ENCODE peak calls at places on chromosomes 5 and 9, in ten cellular contexts. U is HCT116; G is mesenchymal stem cell; X is CD8-positive, alpha-beta memory T cell; S is fibroblast of lung; O is GM23338; V is small intestine; I is lower lobe of right lung; B is upper lobe of right lung; P is SK-N-SH. N is an unnamed sample.

GRCh38 chr5:58595952-58596351 is 13.1 kb downstream of the RAB3C start:
- DNase-seq in O (no peak), I (no peak), X (no peak), G (no peak), S (no peak), P (no peak), B (no peak), U (no peak), V (no peak), N (no peak)

GRCh38 chr5:150535611-150536010 is 27.7 kb downstream of the NDST1 start:
- DNase-seq in G (no peak), B (no peak), U (no peak), P (no peak), V (no peak), I (no peak), X (no peak), O (no peak), S (no peak), N (no peak)

GRCh38 chr9:124285903-124286291 is 28.1 kb downstream of the NEK6 start:
- DNase-seq in O (no peak), P (no peak), U (no peak), V (no peak), I (peak; percentile 81), X (no peak), S (peak; percentile 99), B (peak; percentile 84), G (peak; percentile 99), N (no peak)

GRCh38 chr9:122781671-122782070 is 7.1 kb upstream of the OR5C1 start:
- DNase-seq in G (no peak), U (no peak), X (no peak), I (no peak), V (no peak), P (no peak), O (no peak), B (no peak), S (no peak), N (no peak)

GRCh38 chr5:134437340-134438267 is 25.9 kb upstream of the CDKN2AIPNL start:
- DNase-seq in P (no peak), S (peak; percentile 73), B (peak; percentile 17), I (no peak), X (no peak), U (no peak), V (no peak), O (no peak), G (no peak), N (no peak)

GRCh38 chr5:132451387-132451786 is 39.2 kb downstream of the IRF1 start:
- DNase-seq in U (no peak), S (peak; percentile 50), B (no peak), P (no peak), G (peak; percentile 78), I (no peak), X (no peak), V (no peak), O (no peak), N (no peak)

GRCh38 chr9:127505396-127506116 is 54.2 kb downstream of the LRSAM1 start:
- DNase-seq in X (no peak), V (no peak), G (peak; percentile 72), U (no peak), I (no peak), S (peak; percentile 37), B (peak; percentile 61), P (peak; percentile 83), O (peak; percentile 81), N (no peak)

GRCh38 chr5:102596951-102597350 is 98.2 kb upstream of the SLCO6A1 start:
- DNase-seq in I (no peak), B (no peak), X (no peak), U (no peak), G (no peak), O (no peak), P (no peak), S (peak; percentile 17), V (no peak), N (no peak)

GRCh38 chr5:165620394-165620793 is 2115.0 kb downstream of the MAT2B start:
- DNase-seq in G (peak; percentile 76), S (peak; percentile 95), I (no peak), X (no peak), V (no peak), B (no peak), P (no peak), U (no peak), O (no peak), N (no peak)

GRCh38 chr9:95177617-95178016 is 139.9 kb downstream of the FANCC start:
- DNase-seq in S (no peak), U (no peak), G (no peak), I (no peak), V (no peak), O (no peak), X (no peak), P (no peak), B (no peak), N (no peak)

GRCh38 chr5:149337746-149338145 is 7.6 kb upstream of the GRPEL2 start:
- DNase-seq in V (no peak), P (no peak), I (no peak), S (no peak), X (no peak), U (no peak), O (no peak), G (no peak), B (no peak), N (no peak)

GRCh38 chr9:130432362-130432761 is 12.4 kb upstream of the ASS1 start:
- DNase-seq in I (no peak), S (no peak), O (no peak), X (no peak), P (peak; percentile 52), U (no peak), B (no peak), G (no peak), V (no peak), N (no peak)

GRCh38 chr9:109739760-109740159 is 40.2 kb upstream of the PALM2AKAP2 start:
- DNase-seq in V (no peak), O (no peak), G (no peak), S (no peak), B (no peak), U (no peak), X (no peak), I (no peak), P (no peak), N (no peak)

GRCh38 chr9:109737295-109737694 is 42.7 kb upstream of the PALM2AKAP2 start:
- DNase-seq in G (no peak), P (no peak), U (no peak), X (no peak), O (no peak), B (no peak), S (no peak), I (no peak), V (no peak), N (no peak)

GRCh38 chr9:109745335-109746283 is 34.4 kb upstream of the PALM2AKAP2 start:
- DNase-seq in I (peak; percentile 67), S (peak; percentile 83), O (peak; percentile 18), V (no peak), G (peak; percentile 56), P (no peak), X (no peak), B (peak; percentile 71), U (no peak), N (no peak)

GRCh38 chr9:109742759-109743388 is 37.1 kb upstream of the PALM2AKAP2 start:
- DNase-seq in O (peak; percentile 44), S (peak; percentile 75), G (peak; percentile 56), I (no peak), V (no peak), P (no peak), B (no peak), X (no peak), U (no peak), N (no peak)
- H3K27ac ChIP-seq in O (no peak overlapping the region), S (no peak overlapping the region), G (no peak overlapping the region), I (no peak overlapping the region), V (no peak overlapping the region), P (no peak overlapping the region), B (no peak overlapping the region), X (no peak overlapping the region), U (no peak overlapping the region), N (no peak overlapping the region)

GRCh38 chr9:20315672-20316071 is 306.6 kb downstream of the MLLT3 start:
- DNase-seq in P (no peak), S (peak; percentile 91), B (no peak), O (no peak), G (peak; percentile 56), I (no peak), X (no peak), V (no peak), U (no peak), N (no peak)
- H3K27ac ChIP-seq in P (peak overlapping the region; percentile 37), S (no peak overlapping the region), B (no peak overlapping the region), O (no peak overlapping the region), G (no peak overlapping the region), I (no peak overlapping the region), X (no peak overlapping the region), V (peak overlapping the region; percentile 81), U (no peak overlapping the region), N (peak overlapping the region; percentile 46)

GRCh38 chr9:21549890-21550289 is 67.8 kb upstream of the IFNE start:
- DNase-seq in X (no peak), U (no peak), B (no peak), I (no peak), P (no peak), S (no peak), O (no peak), G (no peak), V (no peak), N (no peak)

GRCh38 chr9:21551401-21551800 is 69.3 kb upstream of the IFNE start:
- DNase-seq in S (peak; percentile 49), B (no peak), U (no peak), I (no peak), O (no peak), G (no peak), P (no peak), V (peak; percentile 68), X (no peak), N (no peak)

GRCh38 chr9:21550392-21550791 is 68.3 kb upstream of the IFNE start:
- DNase-seq in B (no peak), I (no peak), G (no peak), P (no peak), X (no peak), S (no peak), U (no peak), O (no peak), V (no peak), N (no peak)

GRCh38 chr9:21546949-21547348 is 64.8 kb upstream of the IFNE start:
- DNase-seq in U (no peak), V (no peak), O (no peak), P (no peak), I (no peak), G (no peak), B (no peak), S (no peak), X (no peak), N (no peak)

DNA sequence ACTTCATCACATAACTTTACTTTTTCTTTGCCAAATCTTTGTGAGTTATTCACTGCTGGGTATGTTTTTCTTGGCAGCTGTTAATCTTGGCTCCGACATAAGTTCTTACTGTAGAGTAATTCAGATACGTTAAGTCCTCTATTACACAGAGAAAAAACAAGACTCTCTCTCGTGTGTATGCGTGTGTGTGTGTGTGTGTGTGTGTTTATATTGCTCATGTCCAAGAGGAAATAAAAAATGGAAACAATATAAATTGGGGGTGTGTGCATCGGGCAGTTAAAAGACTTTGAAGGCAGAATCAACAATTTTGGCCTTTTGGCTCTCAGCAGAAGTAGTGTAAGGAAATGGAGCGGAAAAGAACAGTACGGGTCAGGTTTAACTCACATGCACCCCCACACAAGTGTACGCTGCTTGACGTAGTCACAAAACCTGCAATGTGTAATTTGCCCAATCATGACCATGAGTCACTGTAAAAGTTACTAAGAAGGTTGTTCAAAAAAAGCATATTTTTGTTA is 67.2 kb upstream of the IFNE start:
- DNase-seq in S (peak; percentile 99), B (no peak), U (no peak), P (no peak), O (no peak), V (peak; percentile 63), G (no peak), X (no peak), I (no peak), N (no peak)
- H3K27ac ChIP-seq in S (peak overlapping the region; percentile 86), B (no peak overlapping the region), U (peak overlapping the region; percentile 99), P (no peak overlapping the region), O (no peak overlapping the region), V (peak overlapping the region; percentile 32), G (peak overlapping the region; percentile 93), X (no peak overlapping the region), I (no peak overlapping the region), N (no peak overlapping the region)

GRCh38 chr9:111891910-111892499 is 4.6 kb upstream of the UGCG start:
- DNase-seq in X (peak; percentile 38), V (peak; percentile 75), U (peak; percentile 59), B (no peak), S (no peak), I (peak; percentile 48), O (no peak), G (no peak), P (no peak), N (peak; percentile 55)
- H3K27ac ChIP-seq in X (no peak overlapping the region), V (peak overlapping the region; percentile 34), U (peak overlapping the region; percentile 54), B (no peak overlapping the region), S (no peak overlapping the region), I (no peak overlapping the region), O (no peak overlapping the region), G (no peak overlapping the region), P (no peak overlapping the region), N (no peak overlapping the region)

N was measured in CD4-positive, alpha-beta memory T cell.